ENCODE peak calls at places on chromosomes 16 and 17, in six cellular contexts. U is stomach, N is A549, C is sigmoid colon, S is transverse colon, Y is SK-N-SH. Q is an unnamed sample.

GRCh38 chr16:86969716-86970115 is 347.5 kb downstream of the C16orf95 start:
- DNase-seq in S (no peak), N (no peak), U (no peak), C (no peak), Y (no peak), Q (no peak)

GRCh38 chr17:55706808-55707773 is 15.6 kb downstream of the TMEM100 start:
- DNase-seq in C (no peak), U (no peak), S (no peak), Y (peak; percentile 49), N (no peak), Q (no peak)

GRCh38 chr17:36943250-36944220 is 5.2 kb upstream of the AATF start:
- DNase-seq in U (no peak), Y (peak; percentile 61), C (no peak), N (no peak), S (no peak), Q (peak; percentile 72)

GRCh38 chr16:84547539-84548058 is 43.1 kb upstream of the MEAK7 start:
- DNase-seq in S (no peak), C (no peak), N (no peak), U (no peak), Y (no peak), Q (no peak)

GRCh38 chr16:49542391-49542891 is 168.8 kb downstream of the C16orf78 start:
- DNase-seq in Y (peak; percentile 66), N (no peak), C (no peak), U (no peak), S (no peak), Q (no peak)

GRCh38 chr17:63039899-63040602 is 74.0 kb downstream of the TANC2 start:
- DNase-seq in Y (no peak), N (peak; percentile 68), U (no peak), S (no peak), C (no peak), Q (no peak)

GRCh38 chr17:44607836-44608690 is 48.2 kb upstream of the MEIOC start:
- DNase-seq in N (no peak), S (no peak), C (no peak), Y (peak; percentile 89), U (no peak), Q (no peak)

GRCh38 chr16:17370233-17371013 is 100.3 kb downstream of the XYLT1 start:
- DNase-seq in U (no peak), N (no peak), S (no peak), Y (peak; percentile 27), C (no peak), Q (no peak)

GRCh38 chr16:30948956-30949654 is at the start of gene ORAI3:
- DNase-seq in Y (peak; percentile 80), N (peak; percentile 57), C (peak; percentile 91), S (peak; percentile 81), U (peak; percentile 77), Q (peak; percentile 90)

GRCh38 chr16:82955836-82956348 is 329.1 kb downstream of the CDH13 start:
- DNase-seq in S (no peak), C (no peak), U (no peak), Y (no peak), N (no peak), Q (no peak)

GRCh38 chr17:37519241-37519985 is 29.7 kb downstream of the DUSP14 start:
- DNase-seq in U (no peak), S (no peak), Y (no peak), C (no peak), N (no peak), Q (no peak)

GRCh38 chr17:10318540-10318939 is 54.3 kb downstream of the MYH13 start:
- DNase-seq in C (no peak), Y (no peak), S (no peak), N (no peak), U (no peak), Q (no peak)

GRCh38 chr16:85553436-85554113 is 59.5 kb upstream of the GSE1 start:
- DNase-seq in N (peak; percentile 77), U (peak; percentile 79), C (no peak), Y (no peak), S (peak; percentile 70), Q (peak; percentile 95)

GRCh38 chr16:16073884-16074781 is 124.7 kb downstream of the ABCC1 start:
- DNase-seq in C (no peak), S (peak; percentile 11), U (peak; percentile 34), Y (no peak), N (peak; percentile 75), Q (peak; percentile 47)

GRCh38 chr17:2192367-2193028 is 111.1 kb downstream of the SMG6 start:
- DNase-seq in Y (peak; percentile 30), N (peak; percentile 76), S (peak; percentile 19), U (no peak), C (no peak), Q (peak; percentile 28)

GRCh38 chr16:80231888-80232287 is 308.9 kb upstream of the DYNLRB2 start:
- DNase-seq in Y (no peak), S (no peak), C (no peak), U (no peak), N (no peak), Q (no peak)

GRCh38 chr16:29862884-29863668 is at the start of gene CDIPT:
- DNase-seq in U (peak; percentile 94), C (peak; percentile 97), Y (peak; percentile 94), N (peak; percentile 99), S (peak; percentile 95), Q (peak; percentile 92)
- TF ChIP-seq EP300 in U (no peak), C (no peak), Y (peak; percentile 34), N (no peak), S (no peak), Q (no peak)

DNA sequence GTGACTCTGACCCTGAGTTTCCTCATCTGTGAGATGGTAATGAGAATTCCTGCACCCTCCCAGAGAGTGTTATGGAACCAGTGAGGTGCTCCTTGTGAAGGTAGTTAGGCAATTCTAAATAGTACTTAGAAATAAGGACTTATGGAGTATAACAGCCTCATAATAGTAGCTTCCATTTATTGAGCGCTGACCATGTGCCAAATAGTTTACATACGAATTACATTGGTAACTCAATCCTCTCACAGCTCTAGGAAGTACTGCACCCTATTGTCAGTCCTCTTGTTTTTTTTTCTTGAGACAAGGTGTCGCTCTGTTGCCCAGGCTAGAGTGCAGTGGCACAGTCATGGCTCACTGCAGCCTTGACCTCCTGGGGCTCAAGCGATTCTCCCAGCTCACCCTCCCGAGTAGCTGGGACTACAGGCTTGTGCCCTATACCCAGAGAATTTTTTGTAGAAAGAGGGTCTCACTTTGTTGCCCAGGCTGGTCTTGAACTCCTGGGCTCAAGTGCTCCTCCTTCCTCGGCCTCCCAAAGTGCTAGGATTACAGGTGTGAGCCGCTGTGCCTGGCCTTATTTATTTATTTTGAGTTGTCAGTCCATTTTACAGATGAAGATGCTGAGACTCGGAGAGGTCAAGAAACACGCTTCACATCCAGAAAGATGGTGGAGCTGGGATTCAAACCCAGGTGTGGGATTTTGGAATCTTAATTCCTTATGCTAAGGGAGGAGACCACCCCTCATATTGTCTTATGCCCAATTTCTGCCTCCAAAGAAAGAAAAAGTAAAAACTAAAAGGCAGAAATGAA is 2.9 kb downstream of the TNS4 start:
- DNase-seq in C (no peak), U (no peak), N (no peak), Y (no peak), S (no peak), Q (no peak)
- TF ChIP-seq EP300 in C (no peak), U (no peak), N (no peak), Y (no peak), S (no peak), Q (no peak)

DNA sequence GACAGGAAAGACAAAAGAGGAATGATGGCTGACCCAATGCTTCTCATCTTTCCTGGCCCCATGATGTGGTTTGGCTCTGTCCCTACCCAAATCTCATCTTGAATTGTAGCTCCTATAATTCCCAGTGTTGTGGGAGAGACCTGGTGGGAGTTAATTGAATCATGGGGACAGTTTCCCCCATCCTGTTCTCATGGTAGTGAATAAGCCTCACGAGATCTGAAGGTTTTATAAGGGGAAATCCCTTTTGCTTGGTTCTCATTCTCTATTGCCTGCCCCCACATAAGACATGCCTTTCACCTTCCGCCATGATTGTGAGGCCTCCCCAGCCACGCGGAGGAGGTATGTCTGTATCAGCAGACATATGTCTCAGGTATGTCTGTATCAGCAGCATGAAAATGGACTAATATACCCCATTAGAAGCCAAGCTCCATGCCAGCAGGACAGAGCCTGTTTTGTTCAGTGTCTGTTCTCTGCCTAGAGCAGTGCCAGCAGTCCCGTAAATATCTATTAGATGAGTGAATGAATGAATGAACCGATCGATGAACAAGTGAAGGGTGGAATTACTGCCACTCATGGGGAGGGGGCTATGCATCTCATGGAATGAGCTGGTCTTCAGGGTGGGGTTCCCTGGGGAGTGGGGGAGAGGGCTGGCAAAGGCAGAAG is 304.4 kb downstream of the SOX9 start:
- DNase-seq in C (no peak), S (no peak), Y (no peak), N (no peak), U (no peak), Q (no peak)
- TF ChIP-seq EP300 in C (no peak), S (no peak), Y (no peak), N (no peak), U (no peak), Q (no peak)

GRCh38 chr17:7242717-7243576 is 698 bp upstream of the GABARAP start:
- DNase-seq in N (peak; percentile 99), U (peak; percentile 97), S (peak; percentile 97), C (peak; percentile 99), Y (peak; percentile 94), Q (peak; percentile 94)
- TF ChIP-seq EP300 in N (no peak), U (peak; percentile 37), S (peak; percentile 60), C (peak; percentile 88), Y (peak; percentile 24), Q (no peak)

GRCh38 chr17:53765129-53765528 is 57.6 kb upstream of the KIF2B start:
- DNase-seq in N (no peak), U (no peak), S (no peak), Y (no peak), C (no peak), Q (no peak)
- TF ChIP-seq EP300 in N (no peak), U (no peak), S (no peak), Y (no peak), C (no peak), Q (no peak)

GRCh38 chr17:27488263-27488662 is 32.0 kb downstream of the KSR1 start:
- DNase-seq in C (no peak), N (no peak), U (no peak), Y (no peak), S (no peak), Q (no peak)
- TF ChIP-seq EP300 in C (no peak), N (no peak), U (no peak), Y (no peak), S (no peak), Q (no peak)

DNA sequence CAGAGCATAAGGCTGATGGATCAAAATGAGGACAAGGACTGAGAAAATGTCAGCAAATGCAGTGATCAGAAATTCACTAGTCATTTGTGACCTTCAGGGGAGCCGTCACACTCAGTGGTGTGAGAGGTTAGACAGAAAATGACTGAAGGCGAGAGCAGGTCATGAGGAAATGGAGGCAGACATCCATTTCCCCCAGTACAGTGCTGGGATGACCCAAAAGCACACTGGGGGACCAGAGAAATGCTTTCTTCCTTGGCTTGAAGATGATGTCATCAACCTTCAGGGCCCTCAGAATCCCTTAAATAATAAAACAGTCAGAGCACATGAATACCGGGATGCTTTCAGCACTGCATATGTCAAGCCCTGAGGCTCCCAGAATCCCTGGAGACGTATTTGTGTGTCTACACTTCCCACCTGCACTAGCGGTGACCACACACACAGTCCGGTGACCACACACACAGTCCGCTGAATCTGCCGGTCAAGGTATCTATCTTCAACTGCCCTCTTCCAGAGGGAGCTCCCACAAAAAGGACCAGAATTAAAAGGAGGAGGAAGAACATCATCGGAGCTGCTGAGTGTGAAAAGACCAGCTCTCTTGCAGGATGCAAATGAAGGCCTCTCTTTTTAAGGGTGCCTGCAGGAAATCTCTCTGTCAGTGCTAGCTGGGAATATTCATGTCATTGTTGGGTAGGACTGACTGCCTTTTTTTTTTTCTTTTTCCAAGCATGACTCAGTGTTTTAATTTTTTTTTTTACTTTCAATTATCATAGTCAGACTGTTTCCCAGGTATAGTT is 8.2 kb downstream of the UBE2O start:
- DNase-seq in N (no peak), Y (no peak), C (no peak), S (no peak), U (no peak), Q (no peak)
- TF ChIP-seq EP300 in N (no peak), Y (no peak), C (no peak), S (no peak), U (no peak), Q (no peak)

Q was measured in upper lobe of left lung.